ENCODE peak calls at places on chromosomes 13 and 19, in ten cellular contexts. U is left lung, J is hepatocyte, B is dorsolateral prefrontal cortex, S is uterus, K is cardiac muscle cell, Y is thoracic aorta, Q is tibial nerve, V is ascending aorta, M is adrenal gland. R is an unnamed sample.

GRCh38 chr13:111632906-111633305 is 312.5 kb downstream of the TEX29 start:
- DNase-seq in U (no peak), J (peak), B (no peak), S (no peak), K (no peak), Y (no peak), Q (no peak), V (no peak), M (no peak), R (no peak)

GRCh38 chr19:5103061-5103701 is 134.3 kb downstream of the KDM4B start:
- DNase-seq in U (no peak), J (peak), B (no peak), S (peak), K (no peak), Y (no peak), Q (peak), V (peak), M (peak), R (no peak)

GRCh38 chr13:40565282-40566148 is 100.9 kb downstream of the FOXO1 start:
- DNase-seq in U (no peak), J (no peak), B (no peak), S (no peak), K (no peak), Y (no peak), Q (no peak), V (no peak), M (no peak), R (no peak)

GRCh38 chr13:85638265-85638664 is 161.0 kb downstream of the SLITRK6 start:
- DNase-seq in U (no peak), J (no peak), B (no peak), S (no peak), K (no peak), Y (no peak), Q (no peak), V (no peak), M (no peak), R (no peak)

GRCh38 chr13:30710442-30710841 is 24.9 kb upstream of the ALOX5AP start:
- DNase-seq in U (no peak), J (no peak), B (no peak), S (no peak), K (no peak), Y (no peak), Q (no peak), V (peak), M (no peak), R (no peak)

GRCh38 chr13:109741966-109742365 is 44.4 kb downstream of the IRS2 start:
- DNase-seq in U (no peak), J (no peak), B (no peak), S (no peak), K (no peak), Y (no peak), Q (no peak), V (no peak), M (no peak), R (no peak)

GRCh38 chr19:17335575-17335974 is 920 bp upstream of the ANO8 start:
- DNase-seq in U (no peak), J (peak), B (no peak), S (no peak), K (no peak), Y (no peak), Q (no peak), V (no peak), M (no peak), R (no peak)

GRCh38 chr19:56144816-56145215 is 3.7 kb downstream of the ZNF444 start:
- DNase-seq in U (no peak), J (no peak), B (no peak), S (no peak), K (no peak), Y (no peak), Q (no peak), V (no peak), M (no peak), R (no peak)

GRCh38 chr13:30025351-30025750 is 174.9 kb upstream of the UBL3 start:
- DNase-seq in U (no peak), J (no peak), B (no peak), S (no peak), K (no peak), Y (no peak), Q (no peak), V (no peak), M (no peak), R (no peak)

GRCh38 chr13:23868521-23868920 is 20.7 kb downstream of the MIPEP start:
- DNase-seq in U (no peak), J (no peak), B (no peak), S (no peak), K (no peak), Y (no peak), Q (no peak), V (no peak), M (peak), R (no peak)

GRCh38 chr13:43304449-43304848 is 281.1 kb downstream of the DNAJC15 start:
- DNase-seq in U (no peak), J (no peak), B (no peak), S (no peak), K (no peak), Y (no peak), Q (no peak), V (no peak), M (no peak), R (no peak)

GRCh38 chr19:2765376-2765775 is 17.7 kb downstream of the SGTA start:
- DNase-seq in U (no peak), J (no peak), B (no peak), S (no peak), K (no peak), Y (no peak), Q (no peak), V (no peak), M (no peak), R (no peak)

GRCh38 chr13:77980592-77980991 is 62.0 kb upstream of the EDNRB start:
- DNase-seq in U (no peak), J (peak), B (no peak), S (no peak), K (peak), Y (no peak), Q (no peak), V (no peak), M (peak), R (no peak)

GRCh38 chr19:15251010-15251748 is 18.9 kb upstream of the EPHX3 start:
- DNase-seq in U (no peak), J (no peak), B (no peak), S (peak), K (no peak), Y (peak), Q (no peak), V (peak), M (peak), R (no peak)

GRCh38 chr13:110450941-110451340 is 110.6 kb downstream of the RAB20 start:
- DNase-seq in U (no peak), J (no peak), B (no peak), S (no peak), K (no peak), Y (no peak), Q (no peak), V (peak), M (no peak), R (no peak)

GRCh38 chr13:80131204-80131603 is 209.7 kb downstream of the SPRY2 start:
- DNase-seq in U (peak), J (peak), B (peak), S (peak), K (peak), Y (peak), Q (peak), V (peak), M (peak), R (no peak)

GRCh38 chr13:40094056-40094455 is 438.6 kb downstream of the COG6 start:
- DNase-seq in U (no peak), J (no peak), B (no peak), S (no peak), K (no peak), Y (no peak), Q (no peak), V (no peak), M (no peak), R (no peak)

GRCh38 chr13:34416833-34417425 is 525.1 kb upstream of the NBEA start:
- DNase-seq in U (no peak), J (no peak), B (peak), S (peak), K (no peak), Y (peak), Q (peak), V (peak), M (peak), R (no peak)

GRCh38 chr13:62931901-62932883 is 1516.5 kb upstream of the PCDH20 start:
- DNase-seq in U (no peak), J (no peak), B (no peak), S (no peak), K (no peak), Y (no peak), Q (no peak), V (no peak), M (no peak), R (no peak)

GRCh38 chr19:55472463-55472862 is 4.0 kb upstream of the ZNF628 start:
- DNase-seq in U (no peak), J (no peak), B (no peak), S (no peak), K (no peak), Y (no peak), Q (no peak), V (no peak), M (no peak), R (no peak)

GRCh38 chr19:20367811-20368294 is 197.7 kb downstream of the ZNF737 start:
- DNase-seq in U (no peak), J (peak), B (peak), S (no peak), K (peak), Y (no peak), Q (no peak), V (no peak), M (no peak), R (no peak)

GRCh38 chr19:10508707-10509106 is 5.6 kb upstream of the KEAP1 start:
- DNase-seq in U (no peak), J (no peak), B (no peak), S (no peak), K (no peak), Y (no peak), Q (no peak), V (no peak), M (no peak), R (no peak)

GRCh38 chr19:56597696-56598095 is 2.6 kb downstream of the ZNF71 start:
- DNase-seq in U (no peak), J (no peak), B (no peak), S (no peak), K (no peak), Y (no peak), Q (no peak), V (no peak), M (no peak), R (no peak)

GRCh38 chr13:113167575-113167974 is 9.1 kb downstream of the PROZ start:
- DNase-seq in U (no peak), J (no peak), B (no peak), S (no peak), K (no peak), Y (no peak), Q (no peak), V (no peak), M (no peak), R (no peak)

GRCh38 chr13:32432856-32433255 is 4.9 kb upstream of the N4BP2L1 start:
- DNase-seq in U (no peak), J (no peak), B (no peak), S (no peak), K (no peak), Y (no peak), Q (no peak), V (no peak), M (no peak), R (no peak)

GRCh38 chr13:50843256-50844043 is at the start of gene DLEU7:
- DNase-seq in U (no peak), J (peak), B (no peak), S (no peak), K (peak), Y (no peak), Q (peak), V (no peak), M (no peak), R (no peak)

GRCh38 chr19:43526884-43527859 is at the start of gene ETHE1:
- DNase-seq in U (peak), J (peak), B (peak), S (peak), K (peak), Y (peak), Q (peak), V (peak), M (peak), R (peak)

GRCh38 chr13:80690208-80690607 is 349.3 kb upstream of the SPRY2 start:
- DNase-seq in U (no peak), J (no peak), B (no peak), S (no peak), K (no peak), Y (no peak), Q (no peak), V (no peak), M (no peak), R (no peak)

GRCh38 chr19:44643605-44644390 is at the start of gene PVR:
- DNase-seq in U (peak), J (peak), B (peak), S (peak), K (peak), Y (peak), Q (no peak), V (peak), M (peak), R (peak)

GRCh38 chr19:42273407-42274064 is 4.5 kb downstream of the CIC start:
- DNase-seq in U (peak), J (peak), B (no peak), S (no peak), K (no peak), Y (no peak), Q (no peak), V (peak), M (no peak), R (no peak)

GRCh38 chr13:46773556-46773955 is 23.4 kb downstream of the ESD start:
- DNase-seq in U (no peak), J (no peak), B (no peak), S (no peak), K (no peak), Y (no peak), Q (no peak), V (no peak), M (no peak), R (no peak)

GRCh38 chr19:7426986-7427385 is 61.8 kb downstream of the PEX11G start:
- DNase-seq in U (no peak), J (no peak), B (no peak), S (no peak), K (no peak), Y (no peak), Q (no peak), V (no peak), M (no peak), R (peak)

GRCh38 chr13:52348983-52349780 is 56.8 kb downstream of the THSD1 start:
- DNase-seq in U (no peak), J (peak), B (no peak), S (no peak), K (no peak), Y (no peak), Q (no peak), V (no peak), M (no peak), R (no peak)

GRCh38 chr19:33872445-33873320 is 76.0 kb downstream of the KCTD15 start:
- DNase-seq in U (no peak), J (no peak), B (no peak), S (no peak), K (no peak), Y (no peak), Q (no peak), V (peak), M (no peak), R (no peak)

DNA sequence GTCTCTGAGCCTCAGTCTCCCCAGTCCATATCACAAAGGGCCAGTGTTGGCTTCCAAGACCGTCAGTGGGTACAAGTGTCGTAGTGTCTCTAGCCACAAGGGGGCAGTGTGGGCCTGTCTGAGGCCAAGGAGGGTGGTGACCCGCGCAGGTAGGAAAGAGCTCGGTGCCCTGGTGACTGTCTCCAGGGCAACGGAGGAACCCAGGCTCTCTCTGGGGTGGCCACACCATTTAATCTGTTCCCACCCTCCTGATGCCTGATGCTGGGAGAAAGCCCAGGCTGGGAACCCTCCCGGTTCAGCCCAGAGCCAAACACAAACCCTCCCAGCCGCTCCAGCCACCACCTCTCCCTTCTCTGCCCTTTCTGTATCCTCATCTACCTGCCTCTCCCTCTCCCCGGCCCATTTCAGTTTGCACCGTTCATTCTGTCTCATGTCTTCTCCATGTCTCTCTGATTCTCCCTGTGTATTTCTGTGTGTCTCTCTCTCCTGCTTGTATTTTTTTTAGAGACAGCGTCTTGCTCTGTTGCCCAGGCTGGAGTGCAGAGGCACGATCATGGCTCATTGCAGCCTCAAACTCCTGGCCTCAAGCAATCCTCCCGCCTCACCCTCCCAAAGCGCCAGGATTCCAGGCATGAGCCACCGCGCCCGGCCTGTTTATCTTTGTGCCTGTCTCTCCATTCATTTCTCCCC is 17.5 kb upstream of the MEIS3 start:
- DNase-seq in U (peak), J (peak), B (peak), S (peak), K (peak), Y (no peak), Q (peak), V (peak), M (peak), R (peak)
- TF ChIP-seq CTCF in U (peak), J (peak), B (peak), S (peak), K (peak), Y (peak), Q (peak), V (peak), M (peak), R (peak)

DNA sequence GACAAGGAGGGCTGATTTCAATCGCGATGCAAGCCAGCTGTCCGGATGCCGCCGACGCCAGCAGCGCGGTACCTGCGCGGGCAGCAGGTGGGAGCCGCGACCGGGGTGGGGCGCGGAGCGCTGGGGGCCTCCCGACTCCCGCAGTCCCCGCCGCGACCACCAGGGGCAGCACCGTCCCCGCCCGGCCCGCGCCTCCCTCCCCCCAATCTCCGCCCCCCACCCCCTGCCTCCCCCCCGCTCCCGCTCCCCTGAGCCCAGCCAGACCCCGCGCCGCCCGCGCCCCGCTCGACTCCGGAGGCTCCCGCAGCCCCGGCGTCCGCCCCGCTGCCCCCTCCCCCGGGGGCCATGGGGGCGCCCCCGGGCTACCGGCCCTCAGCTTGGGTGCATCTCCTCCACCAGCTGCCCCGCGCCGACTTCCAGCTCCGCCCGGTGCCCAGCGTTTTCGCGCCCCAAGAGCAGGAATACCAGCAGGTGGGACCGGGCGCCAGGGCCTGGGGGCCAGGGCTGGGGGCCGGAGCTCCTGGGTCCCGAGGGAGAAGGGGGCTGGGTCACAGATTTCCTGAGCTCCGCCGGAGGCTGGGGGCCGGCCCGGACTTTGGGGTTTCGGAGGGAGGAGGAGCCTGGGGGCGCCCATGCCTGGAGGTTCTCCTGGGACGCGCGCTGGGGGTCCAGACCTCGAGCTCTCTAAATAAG is at the start of gene TTYH1:
- DNase-seq in U (no peak), J (no peak), B (peak), S (no peak), K (no peak), Y (no peak), Q (no peak), V (no peak), M (no peak), R (peak)
- TF ChIP-seq CTCF in U (peak), J (peak), B (peak), S (no peak), K (peak), Y (no peak), Q (peak), V (no peak), M (no peak), R (peak)

DNA sequence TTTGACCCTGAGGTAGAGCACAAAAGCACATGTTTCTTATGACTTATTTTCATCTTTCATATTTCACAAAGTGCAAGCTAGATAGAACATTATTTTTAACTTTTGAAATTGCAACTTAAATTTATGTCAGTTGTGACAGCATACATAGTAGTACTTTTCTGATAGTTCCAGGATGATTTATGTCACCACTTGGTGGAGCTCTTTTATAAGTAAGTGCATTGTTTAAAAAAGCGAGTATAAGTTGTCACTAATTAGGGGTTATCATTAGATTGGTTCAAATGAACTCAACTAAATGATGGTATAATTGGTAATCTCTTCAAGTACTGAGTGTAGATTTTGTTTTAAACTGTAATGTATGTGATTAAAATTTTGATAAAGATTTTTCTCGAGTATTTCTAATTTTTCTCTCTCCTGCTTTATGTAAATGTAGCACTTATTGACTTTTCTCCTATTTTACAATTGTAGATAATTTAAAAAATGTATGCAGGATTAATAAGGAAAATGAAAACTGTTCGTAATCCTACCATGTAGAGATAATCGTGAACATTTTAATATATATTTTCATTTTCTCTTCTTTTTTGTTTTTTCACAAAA is 31.1 kb downstream of the RB1 start:
- DNase-seq in U (no peak), J (peak), B (no peak), S (no peak), K (peak), Y (no peak), Q (no peak), V (no peak), M (no peak), R (peak)
- TF ChIP-seq CTCF in U (peak), J (peak), B (peak), S (peak), K (peak), Y (peak), Q (peak), V (peak), M (peak), R (peak)

GRCh38 chr13:99765869-99766268 is 205.7 kb downstream of the ZIC5 start:
- DNase-seq in U (no peak), J (no peak), B (no peak), S (no peak), K (no peak), Y (no peak), Q (no peak), V (no peak), M (no peak), R (no peak)

GRCh38 chr13:99768986-99769385 is 202.6 kb downstream of the ZIC5 start:
- DNase-seq in U (no peak), J (no peak), B (no peak), S (no peak), K (no peak), Y (no peak), Q (no peak), V (no peak), M (no peak), R (no peak)

DNA sequence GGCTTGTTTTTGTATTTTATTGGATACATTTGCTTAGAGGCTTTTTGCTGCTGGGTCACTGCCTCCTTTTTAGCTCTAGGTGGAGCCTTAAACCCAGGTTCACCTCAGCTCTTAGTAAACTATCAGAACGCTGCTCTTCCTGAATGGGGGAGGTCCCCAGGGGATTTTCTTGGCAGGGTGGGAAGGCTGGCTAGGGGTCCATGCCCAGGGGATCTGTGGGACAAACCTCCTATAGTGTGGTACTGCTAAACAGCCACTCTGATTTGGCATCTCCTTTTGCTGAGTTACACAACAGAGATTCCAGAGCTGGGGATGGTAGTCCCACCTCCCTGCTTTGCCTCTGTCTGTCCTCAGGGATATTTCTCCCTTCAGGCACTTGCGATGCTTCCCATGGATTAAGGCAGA is 204.9 kb downstream of the ZIC5 start:
- DNase-seq in U (no peak), J (no peak), B (no peak), S (no peak), K (no peak), Y (no peak), Q (no peak), V (no peak), M (no peak), R (no peak)
- TF ChIP-seq CTCF in U (no peak), J (peak), B (no peak), S (no peak), K (no peak), Y (no peak), Q (no peak), V (no peak), M (no peak), R (no peak)

R was measured in GM13976.